ENCODE peak calls at places on chromosomes 5 and 9, in five cellular contexts. I is AG10803, P is tibial nerve, S is BJ, U is fibroblast of lung. N is an unnamed sample.

GRCh38 chr5:14728109-14728938 is 63.8 kb downstream of the OTULIN start:
- DNase-seq in I (no peak), U (no peak), P (no peak), S (no peak), N (no peak)

GRCh38 chr5:67149933-67150523 is 46.6 kb downstream of the CD180 start:
- DNase-seq in I (peak; percentile 43), S (no peak), P (no peak), U (peak; percentile 72), N (peak; percentile 58)

GRCh38 chr5:111227805-111228204 is 3.6 kb downstream of the CAMK4 start:
- DNase-seq in I (peak; percentile 68), U (peak; percentile 83), S (no peak), P (no peak), N (peak; percentile 3)

GRCh38 chr5:67142816-67143215 is 53.8 kb downstream of the CD180 start:
- DNase-seq in P (no peak), I (no peak), S (no peak), U (no peak), N (no peak)

GRCh38 chr5:1312206-1312605 is 17.3 kb upstream of the TERT start:
- DNase-seq in U (no peak), I (no peak), P (no peak), S (no peak), N (no peak)

GRCh38 chr5:132354828-132355765 is 14.4 kb upstream of the SLC22A5 start:
- DNase-seq in P (no peak), I (no peak), U (no peak), S (no peak), N (no peak)

GRCh38 chr9:11038956-11039355 is 426.2 kb upstream of the PTPRD start:
- DNase-seq in P (no peak), U (no peak), I (no peak), S (no peak), N (no peak)

GRCh38 chr9:99511723-99512122 is 289.6 kb downstream of the SEC61B start:
- DNase-seq in S (no peak), U (no peak), I (no peak), P (no peak), N (no peak)

GRCh38 chr9:132141364-132141947 is 20.4 kb upstream of the NTNG2 start:
- DNase-seq in S (no peak), P (no peak), I (no peak), U (peak; percentile 11), N (no peak)

GRCh38 chr5:166340039-166340438 is 1951.4 kb upstream of the WWC1 start:
- DNase-seq in I (no peak), S (no peak), P (no peak), U (no peak), N (no peak)

GRCh38 chr5:67402526-67402925 is 205.9 kb upstream of the CD180 start:
- DNase-seq in I (no peak), P (no peak), U (no peak), S (no peak), N (no peak)

GRCh38 chr5:176796411-176796810 is 13.9 kb upstream of the UNC5A start:
- DNase-seq in U (no peak), P (no peak), S (no peak), I (peak; percentile 31), N (no peak)

GRCh38 chr5:127988149-127988755 is 95.3 kb upstream of the SLC12A2 start:
- DNase-seq in U (peak; percentile 90), I (peak; percentile 81), S (peak; percentile 37), P (no peak), N (peak; percentile 92)

GRCh38 chr9:15250013-15250412 is 57.0 kb downstream of the TTC39B start:
- DNase-seq in U (no peak), P (no peak), S (no peak), I (no peak), N (no peak)

GRCh38 chr9:35237303-35237702 is 75.5 kb downstream of the UNC13B start:
- DNase-seq in P (no peak), U (no peak), S (no peak), I (no peak), N (no peak)

GRCh38 chr5:121006206-121006605 is 542.1 kb downstream of the PRR16 start:
- DNase-seq in I (no peak), P (no peak), S (no peak), U (peak; percentile 8), N (no peak)

GRCh38 chr5:77316871-77317661 is 106.6 kb downstream of the PDE8B start:
- DNase-seq in S (peak; percentile 26), U (peak; percentile 5), I (peak; percentile 33), P (no peak), N (peak; percentile 23)

GRCh38 chr9:99092643-99093491 is 12.0 kb upstream of the TGFBR1 start:
- DNase-seq in U (no peak), I (no peak), S (no peak), P (no peak), N (no peak)

GRCh38 chr9:131609116-131609830 is 64.0 kb downstream of the PRRT1B start:
- DNase-seq in P (peak; percentile 61), S (no peak), I (peak; percentile 69), U (peak; percentile 77), N (peak; percentile 68)

GRCh38 chr5:181205402-181205734 is 372 bp upstream of the TRIM7 start:
- DNase-seq in U (no peak), I (no peak), S (no peak), P (no peak), N (no peak)

GRCh38 chr5:177594071-177594470 is 2.1 kb downstream of the TMED9 start:
- DNase-seq in U (no peak), I (no peak), P (no peak), S (no peak), N (no peak)

GRCh38 chr9:89243296-89244061 is 64.9 kb upstream of the SHC3 start:
- DNase-seq in U (peak; percentile 9), S (no peak), P (no peak), I (no peak), N (no peak)

GRCh38 chr9:128262687-128263086 is 13.1 kb downstream of the GOLGA2 start:
- DNase-seq in P (no peak), I (no peak), S (no peak), U (no peak), N (no peak)

GRCh38 chr9:121562261-121562780 is 62.7 kb upstream of the GGTA1 start:
- DNase-seq in U (no peak), P (no peak), I (no peak), S (no peak), N (no peak)

GRCh38 chr9:121563881-121564460 is 64.3 kb upstream of the GGTA1 start:
- DNase-seq in S (no peak), I (no peak), U (no peak), P (no peak), N (no peak)

GRCh38 chr9:121563425-121563824 is 63.8 kb upstream of the GGTA1 start:
- DNase-seq in P (no peak), I (no peak), U (no peak), S (no peak), N (no peak)

GRCh38 chr9:121560921-121561320 is 61.3 kb upstream of the GGTA1 start:
- DNase-seq in I (no peak), U (no peak), S (no peak), P (no peak), N (no peak)

DNA sequence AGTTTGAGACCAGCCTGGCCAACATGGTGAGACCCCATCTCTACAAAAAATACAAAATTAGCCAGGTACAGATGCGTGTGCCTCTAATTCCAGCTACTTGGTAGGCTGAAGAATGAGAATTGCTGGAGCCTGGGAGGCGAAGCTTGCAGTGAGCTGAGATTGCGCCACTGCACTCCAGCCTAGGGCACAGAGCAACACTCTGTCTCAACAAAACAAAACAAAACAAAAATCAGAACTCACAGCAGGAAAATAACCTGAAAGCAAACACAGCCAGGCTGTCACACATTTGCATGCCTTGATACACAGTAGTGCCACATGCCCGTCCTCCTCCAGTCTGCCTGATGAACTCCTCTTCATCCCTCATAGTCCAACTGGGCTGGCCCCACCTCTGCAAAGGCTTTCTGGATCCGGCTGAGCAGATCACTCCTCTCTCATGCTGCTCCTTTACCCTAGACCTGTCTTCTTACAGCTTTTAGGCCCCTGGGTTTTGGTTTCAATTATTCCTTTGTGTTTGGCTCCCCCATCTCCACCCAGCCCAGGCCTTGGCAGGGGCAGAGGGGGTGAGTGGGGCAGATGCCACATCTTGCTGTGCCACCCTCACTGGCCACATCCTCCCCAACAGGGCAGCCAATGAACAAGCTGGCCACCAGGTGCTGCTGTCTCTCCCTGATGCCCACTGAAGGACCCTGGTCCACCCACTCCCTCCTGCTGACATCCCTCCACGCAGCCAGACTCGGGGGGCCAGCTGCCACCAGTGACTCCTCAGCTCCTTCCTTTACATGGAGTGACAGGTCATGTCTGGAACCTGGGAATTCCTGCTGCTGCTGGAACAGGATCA is 62.0 kb upstream of the GGTA1 start:
- DNase-seq in P (no peak), I (no peak), S (no peak), U (no peak), N (peak; percentile 26)
- TF ChIP-seq CTCF in P (no peak), I (no peak), S (no peak), U (no peak), N (no peak)

GRCh38 chr5:146519554-146519953 is 3.6 kb upstream of the GPR151 start:
- DNase-seq in I (no peak), S (no peak), U (no peak), P (no peak), N (no peak)

GRCh38 chr5:146513462-146513861 is 2.5 kb downstream of the GPR151 start:
- DNase-seq in I (no peak), U (no peak), P (no peak), S (no peak), N (no peak)

GRCh38 chr5:146514575-146514974 is 1.4 kb downstream of the GPR151 start:
- DNase-seq in I (no peak), P (no peak), U (no peak), S (no peak), N (no peak)

GRCh38 chr5:146515473-146516150 is 378 bp downstream of the GPR151 start:
- DNase-seq in I (peak; percentile 4), U (no peak), S (no peak), P (no peak), N (no peak)

GRCh38 chr5:146516151-146516475 is at the start of gene GPR151:
- DNase-seq in I (peak; percentile 2), S (no peak), P (no peak), U (no peak), N (peak; percentile 14)
- H3K4me3 ChIP-seq in I (no peak within 1 kb of the TSS), S (no peak within 1 kb of the TSS), P (no peak within 1 kb of the TSS), U (no peak within 1 kb of the TSS), N (no peak within 1 kb of the TSS)

DNA sequence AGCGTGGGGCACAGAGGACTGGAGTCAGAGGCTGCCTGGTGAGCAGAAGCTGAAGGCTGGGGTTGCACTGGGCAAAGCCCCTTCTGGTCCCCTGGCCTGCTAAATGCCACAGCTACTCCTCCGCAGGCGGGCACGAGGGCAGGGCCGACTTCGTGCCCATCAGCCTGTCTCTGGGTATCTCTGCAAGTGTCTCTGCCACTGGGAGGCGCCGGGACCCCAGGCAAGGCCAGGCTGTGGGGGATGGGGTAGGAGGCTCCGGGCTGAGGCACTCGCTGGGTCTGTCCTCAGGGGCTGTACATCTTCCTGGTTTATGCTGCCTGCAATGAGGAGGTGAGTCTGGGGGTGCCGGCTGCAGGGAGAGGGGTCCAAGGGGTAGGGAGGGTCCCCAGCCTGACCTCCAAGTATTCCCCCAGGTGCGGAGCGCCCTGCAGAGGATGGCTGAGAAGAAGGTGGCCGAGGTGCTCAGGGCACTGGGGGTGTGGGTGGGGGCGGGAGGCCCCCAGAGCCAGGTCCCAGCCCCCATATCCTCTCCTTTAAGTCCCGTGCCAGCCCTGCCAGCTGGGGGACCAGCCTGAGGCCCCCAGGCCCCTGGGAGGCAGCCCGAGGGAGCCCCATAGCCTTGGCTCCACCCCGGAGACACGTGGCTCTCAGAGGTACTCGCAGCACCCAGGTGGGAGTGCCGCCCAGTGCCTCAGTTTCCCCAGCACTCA is 25.1 kb downstream of the ADGRD2 start:
- DNase-seq in U (no peak), I (no peak), S (no peak), P (no peak), N (no peak)
- TF ChIP-seq CTCF in U (no peak), I (no peak), S (no peak), P (no peak), N (no peak)

GRCh38 chr9:72952394-72952720 is 496 bp downstream of the ALDH1A1 start:
- DNase-seq in S (no peak), I (no peak), P (no peak), U (no peak), N (no peak)
- H3K4me3 ChIP-seq in S (peak overlapping the region; percentile 62), I (no peak overlapping the region), P (peak overlapping the region; percentile 20), U (peak overlapping the region; percentile 24), N (peak overlapping the region; percentile 53)